ENCODE peak calls at places on chromosomes 5 and 9, in nine cellular contexts. One of them, this sample, is unnamed.

GRCh38 chr9:96874947-96875459 is 20.7 kb upstream of the ZNF782 start:
- DNase-seq in NCI-H2029 treated with DMSO at 0.1 percent for 48 hours: peak
- DNase-seq in nucleus accumbens: peak
- DNase-seq in adrenal gland: peak
- DNase-seq in cardiac fibroblast: peak
- DNase-seq in tibial nerve: no peak
- DNase-seq in activated T-helper 1 cell treated with anti-CD3 and anti-CD28 coated beads, Interleukin-2, amount 50 U/mL, for 16 hours: no peak
- DNase-seq in NCI-H1092 treated with DMSO at 0.1 percent for 48 hours: no peak
- DNase-seq in CD4-positive, CD25-positive, alpha-beta regulatory T cell: peak
- DNase-seq in this sample: no peak

GRCh38 chr9:14652729-14653377 is 40.4 kb downstream of the ZDHHC21 start:
- DNase-seq in NCI-H1092 treated with DMSO at 0.1 percent for 48 hours: peak
- DNase-seq in CD4-positive, CD25-positive, alpha-beta regulatory T cell: no peak
- DNase-seq in tibial nerve: no peak
- DNase-seq in adrenal gland: no peak
- DNase-seq in cardiac fibroblast: peak
- DNase-seq in NCI-H2029 treated with DMSO at 0.1 percent for 48 hours: no peak
- DNase-seq in activated T-helper 1 cell treated with anti-CD3 and anti-CD28 coated beads, Interleukin-2, amount 50 U/mL, for 16 hours: no peak
- DNase-seq in nucleus accumbens: no peak
- DNase-seq in this sample: peak

GRCh38 chr5:66958984-66959641 is 237.5 kb downstream of the CD180 start:
- DNase-seq in cardiac fibroblast: peak
- DNase-seq in tibial nerve: peak
- DNase-seq in activated T-helper 1 cell treated with anti-CD3 and anti-CD28 coated beads, Interleukin-2, amount 50 U/mL, for 16 hours: no peak
- DNase-seq in NCI-H2029 treated with DMSO at 0.1 percent for 48 hours: peak
- DNase-seq in nucleus accumbens: peak
- DNase-seq in NCI-H1092 treated with DMSO at 0.1 percent for 48 hours: peak
- DNase-seq in adrenal gland: peak
- DNase-seq in CD4-positive, CD25-positive, alpha-beta regulatory T cell: no peak
- DNase-seq in this sample: peak

GRCh38 chr9:107637421-107638420 is 148.2 kb upstream of the KLF4 start:
- DNase-seq in adrenal gland: peak
- DNase-seq in nucleus accumbens: peak
- DNase-seq in activated T-helper 1 cell treated with anti-CD3 and anti-CD28 coated beads, Interleukin-2, amount 50 U/mL, for 16 hours: no peak
- DNase-seq in CD4-positive, CD25-positive, alpha-beta regulatory T cell: no peak
- DNase-seq in cardiac fibroblast: peak
- DNase-seq in NCI-H1092 treated with DMSO at 0.1 percent for 48 hours: peak
- DNase-seq in NCI-H2029 treated with DMSO at 0.1 percent for 48 hours: peak
- DNase-seq in tibial nerve: peak
- DNase-seq in this sample: peak

GRCh38 chr5:124728331-124729307 is 17.8 kb downstream of the ZNF608 start:
- DNase-seq in adrenal gland: no peak
- DNase-seq in activated T-helper 1 cell treated with anti-CD3 and anti-CD28 coated beads, Interleukin-2, amount 50 U/mL, for 16 hours: no peak
- DNase-seq in NCI-H2029 treated with DMSO at 0.1 percent for 48 hours: no peak
- DNase-seq in cardiac fibroblast: no peak
- DNase-seq in NCI-H1092 treated with DMSO at 0.1 percent for 48 hours: no peak
- DNase-seq in tibial nerve: no peak
- DNase-seq in nucleus accumbens: no peak
- DNase-seq in CD4-positive, CD25-positive, alpha-beta regulatory T cell: no peak
- DNase-seq in this sample: no peak

GRCh38 chr9:31045810-31046209 is 1338.6 kb upstream of the ACO1 start:
- DNase-seq in CD4-positive, CD25-positive, alpha-beta regulatory T cell: no peak
- DNase-seq in nucleus accumbens: no peak
- DNase-seq in activated T-helper 1 cell treated with anti-CD3 and anti-CD28 coated beads, Interleukin-2, amount 50 U/mL, for 16 hours: no peak
- DNase-seq in cardiac fibroblast: no peak
- DNase-seq in tibial nerve: no peak
- DNase-seq in NCI-H2029 treated with DMSO at 0.1 percent for 48 hours: no peak
- DNase-seq in adrenal gland: no peak
- DNase-seq in NCI-H1092 treated with DMSO at 0.1 percent for 48 hours: no peak
- DNase-seq in this sample: no peak

GRCh38 chr5:4275232-4275631 is 679.6 kb downstream of the IRX1 start:
- DNase-seq in nucleus accumbens: no peak
- DNase-seq in NCI-H1092 treated with DMSO at 0.1 percent for 48 hours: no peak
- DNase-seq in tibial nerve: no peak
- DNase-seq in cardiac fibroblast: no peak
- DNase-seq in NCI-H2029 treated with DMSO at 0.1 percent for 48 hours: no peak
- DNase-seq in adrenal gland: no peak
- DNase-seq in CD4-positive, CD25-positive, alpha-beta regulatory T cell: no peak
- DNase-seq in activated T-helper 1 cell treated with anti-CD3 and anti-CD28 coated beads, Interleukin-2, amount 50 U/mL, for 16 hours: no peak
- DNase-seq in this sample: no peak

GRCh38 chr5:143205386-143205785 is 198.1 kb downstream of the NR3C1 start:
- DNase-seq in CD4-positive, CD25-positive, alpha-beta regulatory T cell: no peak
- DNase-seq in cardiac fibroblast: peak
- DNase-seq in tibial nerve: no peak
- DNase-seq in nucleus accumbens: no peak
- DNase-seq in adrenal gland: no peak
- DNase-seq in NCI-H1092 treated with DMSO at 0.1 percent for 48 hours: no peak
- DNase-seq in NCI-H2029 treated with DMSO at 0.1 percent for 48 hours: no peak
- DNase-seq in activated T-helper 1 cell treated with anti-CD3 and anti-CD28 coated beads, Interleukin-2, amount 50 U/mL, for 16 hours: no peak
- DNase-seq in this sample: no peak

GRCh38 chr9:93422987-93423386 is 28.5 kb upstream of the FAM120A start:
- DNase-seq in tibial nerve: no peak
- DNase-seq in adrenal gland: no peak
- DNase-seq in cardiac fibroblast: no peak
- DNase-seq in activated T-helper 1 cell treated with anti-CD3 and anti-CD28 coated beads, Interleukin-2, amount 50 U/mL, for 16 hours: no peak
- DNase-seq in nucleus accumbens: no peak
- DNase-seq in CD4-positive, CD25-positive, alpha-beta regulatory T cell: no peak
- DNase-seq in NCI-H1092 treated with DMSO at 0.1 percent for 48 hours: peak
- DNase-seq in NCI-H2029 treated with DMSO at 0.1 percent for 48 hours: peak
- DNase-seq in this sample: no peak

This sample was measured in pons.